ENCODE peak calls at places on chromosomes 2 and 18, in seven cellular contexts. P, H, R, X, L, C and J are unnamed samples.
A peak's percentile ranks its signal among the peaks of the same experiment; 100 is the strongest.

GRCh38 chr2:85178980-85179411 is 45.8 kb downstream of the TCF7L1 start:
- DNase-seq in P (no peak), H (no peak), R (no peak), X (no peak), L (no peak), C (no peak), J (no peak)

GRCh38 chr2:70790079-70790963 is at the start of gene FIGLA:
- DNase-seq in P (peak; percentile 33), H (no peak), R (no peak), X (no peak), L (no peak), C (no peak), J (no peak)

GRCh38 chr2:137252934-137253333 is 487.6 kb downstream of the THSD7B start:
- DNase-seq in P (no peak), H (no peak), R (no peak), X (no peak), L (no peak), C (no peak), J (no peak)

GRCh38 chr2:149651229-149651628 is 63.7 kb upstream of the MMADHC start:
- DNase-seq in P (no peak), H (peak; percentile 47), R (no peak), X (no peak), L (no peak), C (no peak), J (no peak)

GRCh38 chr18:907880-908512 is 3.3 kb downstream of the ADCYAP1 start:
- DNase-seq in P (no peak), H (no peak), R (no peak), X (peak; percentile 46), L (no peak), C (no peak), J (no peak)

GRCh38 chr2:71526975-71527374 is 73.6 kb downstream of the DYSF start:
- DNase-seq in P (no peak), H (no peak), R (no peak), X (no peak), L (no peak), C (no peak), J (no peak)

GRCh38 chr2:169452080-169452479 is 27.2 kb upstream of the BBS5 start:
- DNase-seq in P (peak; percentile 52), H (peak; percentile 64), R (peak; percentile 58), X (no peak), L (no peak), C (no peak), J (no peak)

GRCh38 chr18:58251416-58251815 is 207.4 kb downstream of the NEDD4L start:
- DNase-seq in P (no peak), H (no peak), R (peak; percentile 31), X (no peak), L (no peak), C (no peak), J (no peak)

GRCh38 chr18:79497638-79498081 is 101.9 kb downstream of the NFATC1 start:
- DNase-seq in P (no peak), H (no peak), R (peak; percentile 4), X (no peak), L (no peak), C (no peak), J (no peak)

GRCh38 chr18:12462242-12462641 is 54.5 kb downstream of the PRELID3A start:
- DNase-seq in P (no peak), H (no peak), R (no peak), X (no peak), L (no peak), C (no peak), J (no peak)

GRCh38 chr2:26907416-26907815 is 59.5 kb downstream of the DPYSL5 start:
- DNase-seq in P (no peak), H (no peak), R (no peak), X (no peak), L (no peak), C (no peak), J (no peak)

GRCh38 chr2:229601396-229601795 is 113.0 kb downstream of the DNER start:
- DNase-seq in P (no peak), H (no peak), R (no peak), X (no peak), L (no peak), C (no peak), J (no peak)

GRCh38 chr2:31240406-31241365 is 6.7 kb downstream of the EHD3 start:
- DNase-seq in P (no peak), H (no peak), R (no peak), X (no peak), L (no peak), C (peak; percentile 5), J (peak; percentile 69)

GRCh38 chr18:49335677-49336076 is 124.8 kb downstream of the DYM start:
- DNase-seq in P (no peak), H (peak; percentile 7), R (no peak), X (no peak), L (no peak), C (no peak), J (no peak)

GRCh38 chr2:10169581-10169980 is 47.0 kb downstream of the RRM2 start:
- DNase-seq in P (no peak), H (no peak), R (peak; percentile 19), X (no peak), L (no peak), C (no peak), J (no peak)

GRCh38 chr18:11366410-11366809 is 217.0 kb upstream of the PIEZO2 start:
- DNase-seq in P (peak; percentile 81), H (peak; percentile 1), R (peak; percentile 57), X (no peak), L (no peak), C (no peak), J (no peak)

GRCh38 chr18:50286391-50287027 is 983 bp downstream of the CXXC1 start:
- DNase-seq in P (no peak), H (peak; percentile 37), R (peak; percentile 29), X (peak; percentile 75), L (no peak), C (no peak), J (no peak)

GRCh38 chr2:149040451-149040850 is 2.0 kb downstream of the LYPD6B start:
- DNase-seq in P (no peak), H (peak; percentile 54), R (no peak), X (no peak), L (no peak), C (peak; percentile 27), J (no peak)

GRCh38 chr2:200618590-200619021 is 32.8 kb downstream of the AOX1 start:
- DNase-seq in P (no peak), H (peak; percentile 76), R (peak; percentile 78), X (no peak), L (no peak), C (no peak), J (no peak)

GRCh38 chr2:20421988-20422678 is 24.7 kb upstream of the RHOB start:
- DNase-seq in P (no peak), H (no peak), R (peak; percentile 82), X (peak; percentile 93), L (peak; percentile 93), C (peak; percentile 96), J (peak; percentile 99)

GRCh38 chr2:189633392-189633811 is 27.9 kb upstream of the ASNSD1 start:
- DNase-seq in P (no peak), H (no peak), R (no peak), X (no peak), L (no peak), C (no peak), J (no peak)

GRCh38 chr2:64214281-64215115 is 70.3 kb upstream of the PELI1 start:
- DNase-seq in P (no peak), H (no peak), R (no peak), X (no peak), L (no peak), C (peak; percentile 61), J (no peak)
- H3K4me3 ChIP-seq in P (no peak overlapping the region), H (no peak overlapping the region), R (no peak overlapping the region), X (no peak overlapping the region), L (no peak overlapping the region), C (no peak overlapping the region), J (no peak overlapping the region)

GRCh38 chr2:60885683-60886082 is 4.3 kb downstream of the REL start:
- DNase-seq in P (no peak), H (peak; percentile 46), R (no peak), X (no peak), L (no peak), C (no peak), J (no peak)

GRCh38 chr2:60886962-60887361 is 5.6 kb downstream of the REL start:
- DNase-seq in P (no peak), H (no peak), R (no peak), X (no peak), L (no peak), C (no peak), J (no peak)

GRCh38 chr2:60883896-60884295 is 2.5 kb downstream of the REL start:
- DNase-seq in P (no peak), H (no peak), R (no peak), X (no peak), L (no peak), C (no peak), J (no peak)

GRCh38 chr2:60882971-60883753 is 1.8 kb downstream of the REL start:
- DNase-seq in P (peak; percentile 5), H (peak; percentile 25), R (peak; percentile 15), X (no peak), L (no peak), C (no peak), J (no peak)

GRCh38 chr2:60884795-60885194 is 3.4 kb downstream of the REL start:
- DNase-seq in P (no peak), H (no peak), R (peak; percentile 36), X (no peak), L (no peak), C (no peak), J (no peak)
- H3K4me3 ChIP-seq in P (no peak overlapping the region), H (peak overlapping the region; percentile 67), R (no peak overlapping the region), X (peak overlapping the region; percentile 85), L (peak overlapping the region; percentile 8), C (no peak overlapping the region), J (no peak overlapping the region)

DNA sequence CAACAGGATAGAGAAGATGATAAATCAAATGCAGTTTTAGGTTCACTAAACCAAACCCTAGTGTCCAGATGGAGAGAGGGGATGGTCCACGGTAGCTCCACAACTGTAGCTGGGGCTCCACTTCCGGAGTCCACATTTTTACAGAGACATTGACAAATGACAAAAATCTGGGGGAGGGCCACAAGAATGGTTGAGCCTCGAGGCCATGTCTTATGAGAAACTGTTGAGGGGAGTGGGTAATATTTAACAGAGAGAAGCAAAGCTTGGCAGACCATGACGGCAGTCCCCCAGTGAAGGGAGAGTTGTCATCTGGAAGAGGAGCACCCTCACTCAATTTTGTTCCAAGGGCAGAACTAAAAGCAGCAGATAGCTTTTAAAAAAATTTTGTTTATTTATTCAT is 17.6 kb upstream of the EPHA4 start:
- DNase-seq in P (no peak), H (no peak), R (no peak), X (no peak), L (no peak), C (no peak), J (no peak)
- H3K4me3 ChIP-seq in P (no peak overlapping the region), H (no peak overlapping the region), R (no peak overlapping the region), X (no peak overlapping the region), L (no peak overlapping the region), C (no peak overlapping the region), J (no peak overlapping the region)

GRCh38 chr2:74391580-74392448 is 11.7 kb upstream of the DCTN1 start:
- DNase-seq in P (peak; percentile 95), H (peak; percentile 95), R (peak; percentile 85), X (peak; percentile 97), L (peak; percentile 67), C (peak; percentile 95), J (peak; percentile 93)

GRCh38 chr2:74390601-74391000 is 10.5 kb upstream of the DCTN1 start:
- DNase-seq in P (no peak), H (no peak), R (no peak), X (no peak), L (no peak), C (no peak), J (no peak)

GRCh38 chr2:74391209-74391579 is 11.1 kb upstream of the DCTN1 start:
- DNase-seq in P (no peak), H (no peak), R (peak; percentile 22), X (no peak), L (no peak), C (no peak), J (no peak)

GRCh38 chr2:74393525-74393924 is 13.4 kb upstream of the DCTN1 start:
- DNase-seq in P (no peak), H (no peak), R (no peak), X (no peak), L (no peak), C (no peak), J (no peak)

GRCh38 chr2:74392449-74392743 is 12.3 kb upstream of the DCTN1 start:
- DNase-seq in P (no peak), H (no peak), R (no peak), X (no peak), L (no peak), C (no peak), J (no peak)
- H3K4me3 ChIP-seq in P (no peak overlapping the region), H (peak overlapping the region; percentile 72), R (no peak overlapping the region), X (peak overlapping the region; percentile 91), L (peak overlapping the region; percentile 86), C (no peak overlapping the region), J (peak overlapping the region; percentile 99)